ENCODE peak calls at places on chromosomes 7 and 10, in five cellular contexts. K, R, G, Z and X are unnamed samples.

GRCh38 chr7:37853468-37853867 is 5.1 kb downstream of the NME8 start:
- DNase-seq in K (no peak), R (no peak), G (no peak), Z (no peak), X (no peak)

GRCh38 chr7:6729492-6730342 is 23.0 kb upstream of the ZNF12 start:
- DNase-seq in K (peak), R (peak), G (peak), Z (peak), X (peak)

GRCh38 chr10:86314616-86315520 is 51.7 kb downstream of the GRID1 start:
- DNase-seq in K (no peak), R (no peak), G (no peak), Z (no peak), X (no peak)

GRCh38 chr7:102286237-102287081 is at the start of gene SH2B2:
- DNase-seq in K (peak), R (peak), G (peak), Z (peak), X (no peak)

GRCh38 chr7:19772323-19772722 is 1.1 kb downstream of the TMEM196 start:
- DNase-seq in K (no peak), R (no peak), G (no peak), Z (no peak), X (no peak)

GRCh38 chr10:130464426-130464825 is 328.2 kb downstream of the GLRX3 start:
- DNase-seq in K (no peak), R (no peak), G (no peak), Z (no peak), X (no peak)

GRCh38 chr7:158561659-158562058 is 26.0 kb downstream of the PTPRN2 start:
- DNase-seq in K (no peak), R (peak), G (no peak), Z (no peak), X (no peak)

GRCh38 chr7:36788814-36789470 is 64.6 kb upstream of the AOAH start:
- DNase-seq in K (no peak), R (no peak), G (no peak), Z (no peak), X (no peak)

GRCh38 chr7:141945356-141945755 is 1.4 kb downstream of the CLEC5A start:
- DNase-seq in K (no peak), R (no peak), G (no peak), Z (no peak), X (no peak)

GRCh38 chr10:78589687-78590086 is 479.1 kb upstream of the ZMIZ1 start:
- DNase-seq in K (no peak), R (no peak), G (no peak), Z (no peak), X (no peak)

GRCh38 chr7:137169282-137169698 is 174.2 kb downstream of the PTN start:
- DNase-seq in K (no peak), R (no peak), G (peak), Z (peak), X (peak)